ENCODE peak calls at places on chromosomes 4 and X, in seven cellular contexts. Y is fibroblast of the aortic adventitia; U is NCI-H187; V is astrocyte of the hippocampus; X is GM04504; O is stimulated activated CD4-positive, alpha-beta T cell treated with anti-CD3 and anti-CD28 coated beads, Interleukin-4, amount 100 ng/mL, for 24 hours; H is left kidney. Q is an unnamed sample.
A peak's percentile ranks its signal among the peaks of the same experiment; 100 is the strongest.

GRCh38 chrX:47751670-47752069 is 85.0 kb upstream of the ZNF81 start:
- DNase-seq in U (no peak), Y (no peak), V (peak; percentile 5), O (peak; percentile 27), H (peak; percentile 35), X (no peak), Q (no peak)

GRCh38 chr4:121898150-121898549 is 27.9 kb upstream of the BBS7 start:
- DNase-seq in V (no peak), Y (no peak), O (peak; percentile 4), H (no peak), U (no peak), X (no peak), Q (no peak)

GRCh38 chr4:81256059-81256635 is 41.1 kb upstream of the PRKG2 start:
- DNase-seq in H (no peak), Y (no peak), O (no peak), X (no peak), V (no peak), U (no peak), Q (no peak)

GRCh38 chrX:150355898-150356297 is 7.2 kb upstream of the MAMLD1 start:
- DNase-seq in U (no peak), V (no peak), X (no peak), O (no peak), Y (no peak), H (peak; percentile 12), Q (no peak)

GRCh38 chr4:25926473-25926872 is 12.5 kb downstream of the SMIM20 start:
- DNase-seq in H (peak; percentile 12), O (no peak), U (peak; percentile 20), Y (no peak), V (no peak), X (no peak), Q (peak; percentile 29)

GRCh38 chr4:113760094-113760851 is 1.3 kb downstream of the CAMK2D start:
- DNase-seq in X (no peak), O (peak; percentile 37), U (peak; percentile 14), V (peak; percentile 62), H (peak; percentile 88), Y (peak; percentile 66), Q (no peak)

GRCh38 chr4:111228874-111229273 is 606.0 kb upstream of the PITX2 start:
- DNase-seq in V (peak; percentile 60), H (no peak), O (no peak), U (no peak), X (no peak), Y (peak; percentile 39), Q (peak; percentile 9)

GRCh38 chrX:125205084-125205917 is 114.4 kb upstream of the TEX13C start:
- DNase-seq in O (peak; percentile 3), H (peak; percentile 92), Y (no peak), U (no peak), V (peak; percentile 69), X (no peak), Q (peak; percentile 2)

GRCh38 chr4:20281453-20281852 is 29.7 kb downstream of the SLIT2 start:
- DNase-seq in H (peak; percentile 56), O (no peak), U (no peak), Y (no peak), V (peak; percentile 17), X (no peak), Q (no peak)

GRCh38 chrX:76427560-76428242 is at the start of gene MAGEE1:
- DNase-seq in Y (peak; percentile 64), H (peak; percentile 90), X (peak; percentile 21), O (peak; percentile 77), V (peak; percentile 83), U (no peak), Q (peak; percentile 15)

GRCh38 chr4:80335554-80336358 is at the start of gene CFAP299:
- DNase-seq in O (peak; percentile 54), H (peak; percentile 96), U (peak; percentile 81), X (peak; percentile 69), V (peak; percentile 96), Y (peak; percentile 89), Q (peak; percentile 61)

GRCh38 chrX:112967341-112967740 is 126.7 kb upstream of the AMOT start:
- DNase-seq in U (no peak), V (peak; percentile 56), Y (no peak), H (no peak), O (no peak), X (no peak), Q (no peak)

GRCh38 chrX:264634-265455 is 16.3 kb upstream of the PLCXD1 start:
- DNase-seq in V (no peak), Y (no peak), U (no peak), X (no peak), H (no peak), O (no peak), Q (no peak)

GRCh38 chr4:108030332-108030731 is 40.6 kb downstream of the HADH start:
- DNase-seq in V (peak; percentile 79), H (peak; percentile 87), Y (peak; percentile 67), X (peak; percentile 60), O (peak; percentile 79), U (no peak), Q (no peak)

GRCh38 chr4:146428298-146428697 is 93.4 kb downstream of the SLC10A7 start:
- DNase-seq in O (no peak), H (no peak), U (no peak), Y (no peak), X (no peak), V (no peak), Q (no peak)

GRCh38 chrX:1546601-1547275 is 9.8 kb upstream of the P2RY8 start:
- DNase-seq in O (no peak), U (no peak), V (no peak), Y (no peak), X (no peak), H (no peak), Q (no peak)

GRCh38 chr4:105896461-105896939 is 1.2 kb downstream of the NPNT start:
- DNase-seq in Y (no peak), U (no peak), H (peak; percentile 60), X (no peak), V (no peak), O (no peak), Q (no peak)

GRCh38 chr4:25921922-25922321 is 7.9 kb downstream of the SMIM20 start:
- DNase-seq in V (no peak), H (no peak), U (no peak), O (no peak), X (no peak), Y (no peak), Q (no peak)

GRCh38 chr4:16684083-16684482 is 214.4 kb downstream of the LDB2 start:
- DNase-seq in O (no peak), H (peak; percentile 26), U (no peak), X (no peak), Y (peak; percentile 96), V (peak; percentile 49), Q (no peak)

GRCh38 chr4:137609693-137610450 is 77.6 kb upstream of the PCDH18 start:
- DNase-seq in V (no peak), Y (peak; percentile 56), U (no peak), H (peak; percentile 68), X (peak; percentile 38), O (no peak), Q (no peak)

GRCh38 chr4:150164055-150164454 is 85.8 kb downstream of the DCLK2 start:
- DNase-seq in O (no peak), V (no peak), H (no peak), X (no peak), Y (peak; percentile 26), U (no peak), Q (no peak)

GRCh38 chr4:1809754-1810502 is 16.8 kb downstream of the FGFR3 start:
- DNase-seq in H (peak; percentile 90), Y (peak; percentile 55), U (no peak), V (peak; percentile 90), X (peak; percentile 17), O (peak; percentile 71), Q (no peak)

GRCh38 chr4:166064706-166065105 is 191.7 kb downstream of the TLL1 start:
- DNase-seq in O (no peak), V (no peak), H (peak; percentile 29), Y (no peak), X (no peak), U (no peak), Q (peak; percentile 45)

GRCh38 chrX:129310000-129310399 is 213.3 kb downstream of the SMARCA1 start:
- DNase-seq in U (no peak), Y (no peak), X (no peak), O (no peak), V (no peak), H (no peak), Q (no peak)

GRCh38 chr4:177080388-177080787 is 229.3 kb upstream of the NEIL3 start:
- DNase-seq in Y (no peak), X (no peak), H (no peak), V (no peak), O (no peak), U (no peak), Q (no peak)

Q was measured in retinal pigment epithelial cell.